ENCODE peak calls at places on chromosomes 4 and X, in six cellular contexts. One of them, this sample, is unnamed.

GRCh38 chr4:7756071-7756470 is 183.6 kb downstream of the AFAP1 start:
- DNase-seq in brain microvascular endothelial cell: no peak
- DNase-seq in BE2C: no peak
- DNase-seq in lower lobe of right lung: peak; percentile 32
- DNase-seq in GM20000: no peak
- DNase-seq in hepatocyte: no peak
- DNase-seq in this sample: no peak

GRCh38 chr4:72468904-72469502 is 100.0 kb downstream of the ADAMTS3 start:
- DNase-seq in GM20000: peak; percentile 7
- DNase-seq in BE2C: no peak
- DNase-seq in hepatocyte: peak; percentile 60
- DNase-seq in lower lobe of right lung: no peak
- DNase-seq in brain microvascular endothelial cell: no peak
- DNase-seq in this sample: no peak

GRCh38 chr4:61332671-61333070 is 132.5 kb downstream of the ADGRL3 start:
- DNase-seq in lower lobe of right lung: no peak
- DNase-seq in GM20000: no peak
- DNase-seq in brain microvascular endothelial cell: no peak
- DNase-seq in BE2C: no peak
- DNase-seq in hepatocyte: no peak
- DNase-seq in this sample: no peak

GRCh38 chr4:83629945-83630684 is 94.2 kb downstream of the GPAT3 start:
- DNase-seq in GM20000: no peak
- DNase-seq in hepatocyte: peak; percentile 79
- DNase-seq in lower lobe of right lung: peak; percentile 55
- DNase-seq in brain microvascular endothelial cell: peak; percentile 21
- DNase-seq in BE2C: no peak
- DNase-seq in this sample: no peak

GRCh38 chr4:11805837-11806236 is 377.1 kb upstream of the HS3ST1 start:
- DNase-seq in GM20000: peak; percentile 3
- DNase-seq in brain microvascular endothelial cell: peak; percentile 3
- DNase-seq in hepatocyte: peak; percentile 48
- DNase-seq in lower lobe of right lung: no peak
- DNase-seq in BE2C: no peak
- DNase-seq in this sample: no peak

GRCh38 chrX:114905251-114905650 is 112.2 kb downstream of the IL13RA2 start:
- DNase-seq in GM20000: no peak
- DNase-seq in BE2C: no peak
- DNase-seq in hepatocyte: no peak
- DNase-seq in brain microvascular endothelial cell: no peak
- DNase-seq in lower lobe of right lung: no peak
- DNase-seq in this sample: no peak

GRCh38 chr4:115260195-115260594 is 146.8 kb upstream of the NDST4 start:
- DNase-seq in lower lobe of right lung: no peak
- DNase-seq in GM20000: no peak
- DNase-seq in BE2C: no peak
- DNase-seq in brain microvascular endothelial cell: no peak
- DNase-seq in hepatocyte: no peak
- DNase-seq in this sample: no peak

GRCh38 chr4:73788411-73788810 is 48.0 kb downstream of the CXCL8 start:
- DNase-seq in brain microvascular endothelial cell: no peak
- DNase-seq in BE2C: no peak
- DNase-seq in GM20000: no peak
- DNase-seq in hepatocyte: no peak
- DNase-seq in lower lobe of right lung: no peak
- DNase-seq in this sample: no peak

GRCh38 chr4:183905081-183905592 is at the start of gene STOX2:
- DNase-seq in GM20000: no peak
- DNase-seq in hepatocyte: peak; percentile 79
- DNase-seq in BE2C: peak; percentile 93
- DNase-seq in brain microvascular endothelial cell: peak; percentile 18
- DNase-seq in lower lobe of right lung: peak; percentile 78
- DNase-seq in this sample: peak; percentile 34

DNA sequence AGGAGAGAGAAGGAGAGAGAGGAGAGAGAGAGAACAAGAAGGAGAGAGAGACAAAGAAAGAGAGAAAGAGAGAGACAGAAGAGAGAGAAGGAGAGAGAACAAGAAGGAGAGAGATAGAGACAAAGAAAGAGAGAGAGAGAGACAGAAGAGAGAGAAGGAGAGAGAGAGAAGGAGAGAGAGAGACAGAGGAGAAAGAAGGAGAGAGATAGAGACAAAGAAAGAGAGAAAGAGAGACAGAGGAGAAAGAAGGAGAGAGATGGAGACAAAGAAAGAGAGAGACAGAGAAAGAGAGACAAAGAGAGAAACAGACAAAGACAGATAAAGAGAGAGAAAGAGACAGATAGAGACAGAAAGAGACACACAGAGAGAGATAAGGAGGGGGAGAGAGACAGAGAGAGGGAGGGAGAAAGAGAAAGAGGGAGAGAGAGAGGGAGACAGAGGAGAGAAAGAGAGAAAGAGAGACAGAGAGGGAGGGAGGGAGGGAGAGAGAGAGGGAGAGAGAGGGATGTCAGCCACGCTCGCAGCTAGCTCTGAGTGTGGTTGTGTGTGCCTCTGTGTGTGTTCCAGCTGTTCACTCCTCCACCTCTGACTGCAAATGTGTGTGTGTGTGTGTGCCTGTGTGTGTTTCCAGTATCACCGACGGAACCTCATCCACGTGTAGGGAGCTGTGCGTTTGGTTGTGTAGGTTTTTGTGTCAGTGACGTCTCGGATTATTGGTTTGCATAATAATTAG is 105.8 kb downstream of the CRLF2 start:
- DNase-seq in BE2C: no peak
- DNase-seq in lower lobe of right lung: no peak
- DNase-seq in hepatocyte: no peak
- DNase-seq in GM20000: no peak
- DNase-seq in brain microvascular endothelial cell: no peak
- DNase-seq in this sample: no peak
- TF ChIP-seq CTCF in BE2C: no peak
- TF ChIP-seq CTCF in lower lobe of right lung: no peak
- TF ChIP-seq CTCF in hepatocyte: no peak
- TF ChIP-seq CTCF in GM20000: no peak
- TF ChIP-seq CTCF in brain microvascular endothelial cell: no peak
- TF ChIP-seq CTCF in this sample: no peak

GRCh38 chrX:16836371-16836770 is 33.8 kb downstream of the RBBP7 start:
- DNase-seq in hepatocyte: peak; percentile 60
- DNase-seq in lower lobe of right lung: peak; percentile 44
- DNase-seq in BE2C: peak; percentile 40
- DNase-seq in brain microvascular endothelial cell: no peak
- DNase-seq in GM20000: no peak
- DNase-seq in this sample: peak; percentile 29
- TF ChIP-seq CTCF in hepatocyte: peak; percentile 44
- TF ChIP-seq CTCF in lower lobe of right lung: peak; percentile 37
- TF ChIP-seq CTCF in BE2C: peak; percentile 48
- TF ChIP-seq CTCF in brain microvascular endothelial cell: peak; percentile 77
- TF ChIP-seq CTCF in GM20000: no peak
- TF ChIP-seq CTCF in this sample: peak; percentile 15

GRCh38 chr4:77877167-77877566 is 14.5 kb downstream of the MRPL1 start:
- DNase-seq in lower lobe of right lung: no peak
- DNase-seq in hepatocyte: no peak
- DNase-seq in BE2C: no peak
- DNase-seq in GM20000: no peak
- DNase-seq in brain microvascular endothelial cell: no peak
- DNase-seq in this sample: no peak
- TF ChIP-seq CTCF in lower lobe of right lung: no peak
- TF ChIP-seq CTCF in hepatocyte: no peak
- TF ChIP-seq CTCF in BE2C: no peak
- TF ChIP-seq CTCF in GM20000: no peak
- TF ChIP-seq CTCF in brain microvascular endothelial cell: no peak
- TF ChIP-seq CTCF in this sample: no peak

DNA sequence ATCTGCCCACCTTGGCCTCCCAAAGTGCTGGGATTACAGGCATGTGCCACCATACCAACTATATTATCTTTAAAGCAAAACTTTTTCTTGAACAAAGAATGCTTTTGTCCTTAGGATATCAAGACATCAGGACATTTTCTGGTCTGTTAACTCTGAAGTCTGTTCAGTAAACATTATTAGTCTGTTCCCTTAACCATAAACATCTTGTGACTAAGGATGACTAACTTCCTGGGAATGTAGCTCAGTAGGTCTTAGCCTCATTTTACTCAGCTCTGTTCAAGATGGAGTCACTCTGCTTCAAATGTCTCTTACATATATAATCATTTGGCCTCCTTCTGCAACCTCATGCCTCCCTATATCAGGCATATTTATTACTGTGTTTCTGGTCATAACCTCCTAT is 122.9 kb downstream of the UBE2NL start:
- DNase-seq in hepatocyte: peak; percentile 8
- DNase-seq in brain microvascular endothelial cell: no peak
- DNase-seq in GM20000: no peak
- DNase-seq in BE2C: no peak
- DNase-seq in lower lobe of right lung: no peak
- DNase-seq in this sample: no peak
- TF ChIP-seq CTCF in hepatocyte: no peak
- TF ChIP-seq CTCF in brain microvascular endothelial cell: no peak
- TF ChIP-seq CTCF in GM20000: no peak
- TF ChIP-seq CTCF in BE2C: no peak
- TF ChIP-seq CTCF in lower lobe of right lung: no peak
- TF ChIP-seq CTCF in this sample: no peak

GRCh38 chrX:154409222-154409871 is at the start of gene DNASE1L1:
- DNase-seq in brain microvascular endothelial cell: peak; percentile 80
- DNase-seq in lower lobe of right lung: peak; percentile 91
- DNase-seq in BE2C: peak; percentile 94
- DNase-seq in hepatocyte: peak; percentile 90
- DNase-seq in GM20000: peak; percentile 78
- DNase-seq in this sample: no peak

GRCh38 chrX:154411322-154411980 is at the start of gene TAFAZZIN:
- DNase-seq in brain microvascular endothelial cell: no peak
- DNase-seq in GM20000: peak; percentile 90
- DNase-seq in hepatocyte: peak; percentile 84
- DNase-seq in lower lobe of right lung: peak; percentile 85
- DNase-seq in BE2C: peak; percentile 79
- DNase-seq in this sample: peak; percentile 80

GRCh38 chrX:154412468-154412867 is 1.1 kb downstream of the TAFAZZIN start:
- DNase-seq in brain microvascular endothelial cell: no peak
- DNase-seq in BE2C: peak; percentile 35
- DNase-seq in GM20000: peak; percentile 18
- DNase-seq in lower lobe of right lung: peak; percentile 56
- DNase-seq in hepatocyte: peak; percentile 5
- DNase-seq in this sample: peak; percentile 49

GRCh38 chrX:154411981-154412340 is 622 bp downstream of the TAFAZZIN start:
- DNase-seq in lower lobe of right lung: peak; percentile 81
- DNase-seq in GM20000: peak; percentile 75
- DNase-seq in BE2C: peak; percentile 74
- DNase-seq in hepatocyte: peak; percentile 73
- DNase-seq in brain microvascular endothelial cell: no peak
- DNase-seq in this sample: peak; percentile 83

GRCh38 chrX:154413142-154413541 is 1.8 kb downstream of the TAFAZZIN start:
- DNase-seq in GM20000: no peak
- DNase-seq in lower lobe of right lung: no peak
- DNase-seq in BE2C: no peak
- DNase-seq in brain microvascular endothelial cell: no peak
- DNase-seq in hepatocyte: no peak
- DNase-seq in this sample: no peak
- TF ChIP-seq CTCF in GM20000: no peak
- TF ChIP-seq CTCF in lower lobe of right lung: no peak
- TF ChIP-seq CTCF in BE2C: no peak
- TF ChIP-seq CTCF in brain microvascular endothelial cell: no peak
- TF ChIP-seq CTCF in hepatocyte: no peak
- TF ChIP-seq CTCF in this sample: no peak

GRCh38 chrX:43741843-43742573 is 85.9 kb downstream of the MAOA start:
- DNase-seq in brain microvascular endothelial cell: no peak
- DNase-seq in GM20000: no peak
- DNase-seq in hepatocyte: no peak
- DNase-seq in lower lobe of right lung: no peak
- DNase-seq in BE2C: no peak
- DNase-seq in this sample: no peak
- TF ChIP-seq CTCF in brain microvascular endothelial cell: no peak
- TF ChIP-seq CTCF in GM20000: no peak
- TF ChIP-seq CTCF in hepatocyte: no peak
- TF ChIP-seq CTCF in lower lobe of right lung: no peak
- TF ChIP-seq CTCF in BE2C: no peak
- TF ChIP-seq CTCF in this sample: no peak

GRCh38 chr4:56570041-56570440 is 64.5 kb downstream of the ARL9 start:
- DNase-seq in hepatocyte: no peak
- DNase-seq in GM20000: no peak
- DNase-seq in brain microvascular endothelial cell: peak; percentile 82
- DNase-seq in BE2C: no peak
- DNase-seq in lower lobe of right lung: no peak
- DNase-seq in this sample: no peak

DNA sequence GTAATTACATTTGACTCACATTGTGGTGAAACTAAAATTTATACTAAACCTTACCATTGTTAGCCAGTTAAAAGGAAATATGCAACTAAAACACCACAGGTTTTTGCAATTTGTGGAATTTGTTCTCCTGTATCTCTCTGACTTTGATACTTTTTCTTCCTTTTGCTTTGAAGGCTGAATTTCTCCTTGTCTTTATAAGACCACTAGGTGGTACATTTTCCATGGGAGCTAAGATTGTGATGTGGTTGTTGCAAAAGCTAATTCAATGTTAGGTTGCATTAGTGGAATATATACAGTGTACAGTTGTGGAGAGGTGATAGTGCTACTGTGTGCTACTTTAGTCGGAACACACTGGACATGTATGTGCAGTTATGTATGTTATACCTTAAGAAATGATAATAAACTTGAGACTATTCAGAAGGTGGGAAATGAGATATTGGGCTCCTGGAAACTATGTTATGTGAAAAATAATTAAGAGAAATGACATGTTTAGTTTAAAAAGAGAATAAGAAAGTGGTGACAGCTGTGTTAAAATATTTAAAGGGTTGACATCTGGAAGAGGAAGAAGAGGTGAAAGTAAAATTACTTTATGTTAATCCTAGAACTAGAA is 70.3 kb downstream of the ARL9 start:
- DNase-seq in brain microvascular endothelial cell: no peak
- DNase-seq in GM20000: no peak
- DNase-seq in BE2C: no peak
- DNase-seq in hepatocyte: peak; percentile 33
- DNase-seq in lower lobe of right lung: no peak
- DNase-seq in this sample: no peak
- TF ChIP-seq CTCF in brain microvascular endothelial cell: peak; percentile 42
- TF ChIP-seq CTCF in GM20000: no peak
- TF ChIP-seq CTCF in BE2C: peak; percentile 46
- TF ChIP-seq CTCF in hepatocyte: peak; percentile 60
- TF ChIP-seq CTCF in lower lobe of right lung: peak; percentile 46
- TF ChIP-seq CTCF in this sample: peak; percentile 29